ENCODE peak calls at places on chromosomes 5 and 9, in seven cellular contexts. One of them, this sample, is unnamed.

GRCh38 chr5:83507431-83507830 is 35.9 kb downstream of the VCAN start:
- DNase-seq in activated T-cell treated with anti-CD3 and anti-CD28 coated beads, Interleukin-2, amount 50 U/mL, for 72 hours: no peak
- DNase-seq in activated CD4-positive, alpha-beta T cell treated with anti-CD3 and anti-CD28 coated beads, Interleukin-2, amount 50 U/mL, for 1 hour: no peak
- DNase-seq in NCI-H774: no peak
- DNase-seq in AML-193: no peak
- DNase-seq in stimulated activated CD4-positive, alpha-beta T cell treated with anti-CD3 and anti-CD28 coated beads, Interleukin-1b, Interleukin-23, amount 100 ng/mL, for 24 hours: no peak
- DNase-seq in CD4-positive, alpha-beta memory T cell: no peak
- DNase-seq in this sample: no peak

GRCh38 chr5:59071755-59072549 is 489.1 kb downstream of the RAB3C start:
- DNase-seq in NCI-H774: no peak
- DNase-seq in stimulated activated CD4-positive, alpha-beta T cell treated with anti-CD3 and anti-CD28 coated beads, Interleukin-1b, Interleukin-23, amount 100 ng/mL, for 24 hours: no peak
- DNase-seq in activated CD4-positive, alpha-beta T cell treated with anti-CD3 and anti-CD28 coated beads, Interleukin-2, amount 50 U/mL, for 1 hour: no peak
- DNase-seq in AML-193: no peak
- DNase-seq in CD4-positive, alpha-beta memory T cell: no peak
- DNase-seq in activated T-cell treated with anti-CD3 and anti-CD28 coated beads, Interleukin-2, amount 50 U/mL, for 72 hours: no peak
- DNase-seq in this sample: no peak

GRCh38 chr5:29992248-29992647 is 1201.2 kb upstream of the CDH6 start:
- DNase-seq in activated T-cell treated with anti-CD3 and anti-CD28 coated beads, Interleukin-2, amount 50 U/mL, for 72 hours: no peak
- DNase-seq in CD4-positive, alpha-beta memory T cell: no peak
- DNase-seq in activated CD4-positive, alpha-beta T cell treated with anti-CD3 and anti-CD28 coated beads, Interleukin-2, amount 50 U/mL, for 1 hour: no peak
- DNase-seq in stimulated activated CD4-positive, alpha-beta T cell treated with anti-CD3 and anti-CD28 coated beads, Interleukin-1b, Interleukin-23, amount 100 ng/mL, for 24 hours: no peak
- DNase-seq in AML-193: no peak
- DNase-seq in NCI-H774: no peak
- DNase-seq in this sample: no peak

GRCh38 chr5:173472784-173473278 is 143.6 kb downstream of the BOD1 start:
- DNase-seq in CD4-positive, alpha-beta memory T cell: no peak
- DNase-seq in AML-193: no peak
- DNase-seq in activated T-cell treated with anti-CD3 and anti-CD28 coated beads, Interleukin-2, amount 50 U/mL, for 72 hours: no peak
- DNase-seq in activated CD4-positive, alpha-beta T cell treated with anti-CD3 and anti-CD28 coated beads, Interleukin-2, amount 50 U/mL, for 1 hour: no peak
- DNase-seq in NCI-H774: no peak
- DNase-seq in stimulated activated CD4-positive, alpha-beta T cell treated with anti-CD3 and anti-CD28 coated beads, Interleukin-1b, Interleukin-23, amount 100 ng/mL, for 24 hours: no peak
- DNase-seq in this sample: no peak

GRCh38 chr5:113047234-113047633 is 70.6 kb downstream of the DCP2 start:
- DNase-seq in CD4-positive, alpha-beta memory T cell: no peak
- DNase-seq in stimulated activated CD4-positive, alpha-beta T cell treated with anti-CD3 and anti-CD28 coated beads, Interleukin-1b, Interleukin-23, amount 100 ng/mL, for 24 hours: no peak
- DNase-seq in activated T-cell treated with anti-CD3 and anti-CD28 coated beads, Interleukin-2, amount 50 U/mL, for 72 hours: no peak
- DNase-seq in activated CD4-positive, alpha-beta T cell treated with anti-CD3 and anti-CD28 coated beads, Interleukin-2, amount 50 U/mL, for 1 hour: no peak
- DNase-seq in NCI-H774: no peak
- DNase-seq in AML-193: no peak
- DNase-seq in this sample: no peak

GRCh38 chr9:122998448-122998847 is 35.0 kb upstream of the GPR21 start:
- DNase-seq in activated T-cell treated with anti-CD3 and anti-CD28 coated beads, Interleukin-2, amount 50 U/mL, for 72 hours: no peak
- DNase-seq in NCI-H774: no peak
- DNase-seq in CD4-positive, alpha-beta memory T cell: no peak
- DNase-seq in stimulated activated CD4-positive, alpha-beta T cell treated with anti-CD3 and anti-CD28 coated beads, Interleukin-1b, Interleukin-23, amount 100 ng/mL, for 24 hours: no peak
- DNase-seq in activated CD4-positive, alpha-beta T cell treated with anti-CD3 and anti-CD28 coated beads, Interleukin-2, amount 50 U/mL, for 1 hour: no peak
- DNase-seq in AML-193: no peak
- DNase-seq in this sample: no peak

GRCh38 chr5:105836263-105836662 is 1834.5 kb downstream of the EFNA5 start:
- DNase-seq in activated CD4-positive, alpha-beta T cell treated with anti-CD3 and anti-CD28 coated beads, Interleukin-2, amount 50 U/mL, for 1 hour: no peak
- DNase-seq in NCI-H774: no peak
- DNase-seq in activated T-cell treated with anti-CD3 and anti-CD28 coated beads, Interleukin-2, amount 50 U/mL, for 72 hours: no peak
- DNase-seq in CD4-positive, alpha-beta memory T cell: no peak
- DNase-seq in stimulated activated CD4-positive, alpha-beta T cell treated with anti-CD3 and anti-CD28 coated beads, Interleukin-1b, Interleukin-23, amount 100 ng/mL, for 24 hours: no peak
- DNase-seq in AML-193: no peak
- DNase-seq in this sample: no peak

GRCh38 chr5:155822177-155822576 is 504.8 kb upstream of the SGCD start:
- DNase-seq in activated CD4-positive, alpha-beta T cell treated with anti-CD3 and anti-CD28 coated beads, Interleukin-2, amount 50 U/mL, for 1 hour: no peak
- DNase-seq in CD4-positive, alpha-beta memory T cell: no peak
- DNase-seq in activated T-cell treated with anti-CD3 and anti-CD28 coated beads, Interleukin-2, amount 50 U/mL, for 72 hours: no peak
- DNase-seq in AML-193: no peak
- DNase-seq in NCI-H774: no peak
- DNase-seq in stimulated activated CD4-positive, alpha-beta T cell treated with anti-CD3 and anti-CD28 coated beads, Interleukin-1b, Interleukin-23, amount 100 ng/mL, for 24 hours: no peak
- DNase-seq in this sample: no peak

GRCh38 chr5:75062925-75063531 is 10.7 kb upstream of the GCNT4 start:
- DNase-seq in activated T-cell treated with anti-CD3 and anti-CD28 coated beads, Interleukin-2, amount 50 U/mL, for 72 hours: no peak
- DNase-seq in stimulated activated CD4-positive, alpha-beta T cell treated with anti-CD3 and anti-CD28 coated beads, Interleukin-1b, Interleukin-23, amount 100 ng/mL, for 24 hours: no peak
- DNase-seq in NCI-H774: no peak
- DNase-seq in AML-193: no peak
- DNase-seq in activated CD4-positive, alpha-beta T cell treated with anti-CD3 and anti-CD28 coated beads, Interleukin-2, amount 50 U/mL, for 1 hour: no peak
- DNase-seq in CD4-positive, alpha-beta memory T cell: no peak
- DNase-seq in this sample: no peak

GRCh38 chr9:124444166-124444565 is 6.1 kb upstream of the ADGRD2 start:
- DNase-seq in stimulated activated CD4-positive, alpha-beta T cell treated with anti-CD3 and anti-CD28 coated beads, Interleukin-1b, Interleukin-23, amount 100 ng/mL, for 24 hours: no peak
- DNase-seq in AML-193: no peak
- DNase-seq in activated T-cell treated with anti-CD3 and anti-CD28 coated beads, Interleukin-2, amount 50 U/mL, for 72 hours: no peak
- DNase-seq in CD4-positive, alpha-beta memory T cell: no peak
- DNase-seq in NCI-H774: no peak
- DNase-seq in activated CD4-positive, alpha-beta T cell treated with anti-CD3 and anti-CD28 coated beads, Interleukin-2, amount 50 U/mL, for 1 hour: no peak
- DNase-seq in this sample: no peak

GRCh38 chr5:114249838-114250237 is 112.0 kb upstream of the KCNN2 start:
- DNase-seq in AML-193: no peak
- DNase-seq in stimulated activated CD4-positive, alpha-beta T cell treated with anti-CD3 and anti-CD28 coated beads, Interleukin-1b, Interleukin-23, amount 100 ng/mL, for 24 hours: no peak
- DNase-seq in NCI-H774: no peak
- DNase-seq in activated T-cell treated with anti-CD3 and anti-CD28 coated beads, Interleukin-2, amount 50 U/mL, for 72 hours: no peak
- DNase-seq in activated CD4-positive, alpha-beta T cell treated with anti-CD3 and anti-CD28 coated beads, Interleukin-2, amount 50 U/mL, for 1 hour: no peak
- DNase-seq in CD4-positive, alpha-beta memory T cell: no peak
- DNase-seq in this sample: no peak

GRCh38 chr5:178150977-178151734 is 2.5 kb downstream of the NHP2 start:
- DNase-seq in activated T-cell treated with anti-CD3 and anti-CD28 coated beads, Interleukin-2, amount 50 U/mL, for 72 hours: no peak
- DNase-seq in CD4-positive, alpha-beta memory T cell: no peak
- DNase-seq in AML-193: no peak
- DNase-seq in stimulated activated CD4-positive, alpha-beta T cell treated with anti-CD3 and anti-CD28 coated beads, Interleukin-1b, Interleukin-23, amount 100 ng/mL, for 24 hours: no peak
- DNase-seq in activated CD4-positive, alpha-beta T cell treated with anti-CD3 and anti-CD28 coated beads, Interleukin-2, amount 50 U/mL, for 1 hour: no peak
- DNase-seq in NCI-H774: no peak
- DNase-seq in this sample: no peak

GRCh38 chr5:72036951-72037350 is 70.3 kb upstream of the MAP1B start:
- DNase-seq in activated CD4-positive, alpha-beta T cell treated with anti-CD3 and anti-CD28 coated beads, Interleukin-2, amount 50 U/mL, for 1 hour: no peak
- DNase-seq in activated T-cell treated with anti-CD3 and anti-CD28 coated beads, Interleukin-2, amount 50 U/mL, for 72 hours: no peak
- DNase-seq in stimulated activated CD4-positive, alpha-beta T cell treated with anti-CD3 and anti-CD28 coated beads, Interleukin-1b, Interleukin-23, amount 100 ng/mL, for 24 hours: no peak
- DNase-seq in NCI-H774: no peak
- DNase-seq in CD4-positive, alpha-beta memory T cell: no peak
- DNase-seq in AML-193: no peak
- DNase-seq in this sample: no peak

GRCh38 chr9:136587944-136588662 is 42.3 kb upstream of the NOTCH1 start:
- DNase-seq in activated CD4-positive, alpha-beta T cell treated with anti-CD3 and anti-CD28 coated beads, Interleukin-2, amount 50 U/mL, for 1 hour: peak; percentile 16
- DNase-seq in AML-193: no peak
- DNase-seq in activated T-cell treated with anti-CD3 and anti-CD28 coated beads, Interleukin-2, amount 50 U/mL, for 72 hours: peak; percentile 12
- DNase-seq in stimulated activated CD4-positive, alpha-beta T cell treated with anti-CD3 and anti-CD28 coated beads, Interleukin-1b, Interleukin-23, amount 100 ng/mL, for 24 hours: no peak
- DNase-seq in CD4-positive, alpha-beta memory T cell: no peak
- DNase-seq in NCI-H774: no peak
- DNase-seq in this sample: no peak

GRCh38 chr9:124105266-124105665 is 93.7 kb downstream of the LHX2 start:
- DNase-seq in NCI-H774: no peak
- DNase-seq in CD4-positive, alpha-beta memory T cell: no peak
- DNase-seq in AML-193: no peak
- DNase-seq in activated T-cell treated with anti-CD3 and anti-CD28 coated beads, Interleukin-2, amount 50 U/mL, for 72 hours: no peak
- DNase-seq in activated CD4-positive, alpha-beta T cell treated with anti-CD3 and anti-CD28 coated beads, Interleukin-2, amount 50 U/mL, for 1 hour: no peak
- DNase-seq in stimulated activated CD4-positive, alpha-beta T cell treated with anti-CD3 and anti-CD28 coated beads, Interleukin-1b, Interleukin-23, amount 100 ng/mL, for 24 hours: no peak
- DNase-seq in this sample: no peak

GRCh38 chr9:131720330-131720729 is 19.5 kb downstream of the RAPGEF1 start:
- DNase-seq in stimulated activated CD4-positive, alpha-beta T cell treated with anti-CD3 and anti-CD28 coated beads, Interleukin-1b, Interleukin-23, amount 100 ng/mL, for 24 hours: no peak
- DNase-seq in activated T-cell treated with anti-CD3 and anti-CD28 coated beads, Interleukin-2, amount 50 U/mL, for 72 hours: peak; percentile 45
- DNase-seq in AML-193: no peak
- DNase-seq in NCI-H774: no peak
- DNase-seq in CD4-positive, alpha-beta memory T cell: no peak
- DNase-seq in activated CD4-positive, alpha-beta T cell treated with anti-CD3 and anti-CD28 coated beads, Interleukin-2, amount 50 U/mL, for 1 hour: peak; percentile 23
- DNase-seq in this sample: no peak

GRCh38 chr9:114594136-114594535 is 6.6 kb downstream of the ATP6V1G1 start:
- DNase-seq in activated T-cell treated with anti-CD3 and anti-CD28 coated beads, Interleukin-2, amount 50 U/mL, for 72 hours: no peak
- DNase-seq in stimulated activated CD4-positive, alpha-beta T cell treated with anti-CD3 and anti-CD28 coated beads, Interleukin-1b, Interleukin-23, amount 100 ng/mL, for 24 hours: no peak
- DNase-seq in NCI-H774: no peak
- DNase-seq in activated CD4-positive, alpha-beta T cell treated with anti-CD3 and anti-CD28 coated beads, Interleukin-2, amount 50 U/mL, for 1 hour: no peak
- DNase-seq in CD4-positive, alpha-beta memory T cell: no peak
- DNase-seq in AML-193: no peak
- DNase-seq in this sample: no peak

GRCh38 chr5:163760498-163760897 is 255.1 kb downstream of the MAT2B start:
- DNase-seq in activated T-cell treated with anti-CD3 and anti-CD28 coated beads, Interleukin-2, amount 50 U/mL, for 72 hours: no peak
- DNase-seq in NCI-H774: no peak
- DNase-seq in AML-193: no peak
- DNase-seq in activated CD4-positive, alpha-beta T cell treated with anti-CD3 and anti-CD28 coated beads, Interleukin-2, amount 50 U/mL, for 1 hour: no peak
- DNase-seq in CD4-positive, alpha-beta memory T cell: no peak
- DNase-seq in stimulated activated CD4-positive, alpha-beta T cell treated with anti-CD3 and anti-CD28 coated beads, Interleukin-1b, Interleukin-23, amount 100 ng/mL, for 24 hours: no peak
- DNase-seq in this sample: no peak